ENCODE peak calls at places on chromosomes 13 and 19, in five cellular contexts. Z, C, W, O and Y are unnamed samples.

GRCh38 chr19:11091343-11092153 is 2.3 kb downstream of the LDLR start:
- DNase-seq in Z (peak), C (no peak), W (no peak), O (peak), Y (no peak)

GRCh38 chr13:96279904-96280303 is 190.0 kb downstream of the HS6ST3 start:
- DNase-seq in Z (no peak), C (no peak), W (no peak), O (no peak), Y (no peak)

GRCh38 chr13:49584771-49585182 is 581 bp downstream of the RCBTB1 start:
- DNase-seq in Z (no peak), C (no peak), W (no peak), O (no peak), Y (no peak)

GRCh38 chr19:46825731-46826055 is 25.0 kb downstream of the AP2S1 start:
- DNase-seq in Z (no peak), C (no peak), W (no peak), O (no peak), Y (no peak)

GRCh38 chr19:58544591-58545285 is 874 bp downstream of the TRIM28 start:
- DNase-seq in Z (no peak), C (no peak), W (no peak), O (no peak), Y (no peak)

GRCh38 chr19:40585677-40586422 is 9.2 kb downstream of the SHKBP1 start:
- DNase-seq in Z (no peak), C (no peak), W (no peak), O (no peak), Y (no peak)

GRCh38 chr13:103948477-103948876 is 882.3 kb upstream of the SLC10A2 start:
- DNase-seq in Z (no peak), C (no peak), W (no peak), O (no peak), Y (no peak)

GRCh38 chr19:1468274-1469199 is 10.5 kb downstream of the C19orf25 start:
- DNase-seq in Z (no peak), C (peak), W (no peak), O (no peak), Y (no peak)

GRCh38 chr19:8036438-8037099 is 16.0 kb upstream of the CCL25 start:
- DNase-seq in Z (no peak), C (peak), W (no peak), O (no peak), Y (peak)

GRCh38 chr19:4575978-4576933 is 16.8 kb upstream of the SEMA6B start:
- DNase-seq in Z (no peak), C (no peak), W (peak), O (no peak), Y (no peak)

GRCh38 chr19:4379383-4380253 is 20.7 kb downstream of the SH3GL1 start:
- DNase-seq in Z (no peak), C (peak), W (no peak), O (no peak), Y (no peak)

GRCh38 chr19:40320558-40320935 is 27.6 kb downstream of the C19orf47 start:
- DNase-seq in Z (no peak), C (no peak), W (no peak), O (no peak), Y (no peak)

GRCh38 chr13:106810069-106810468 is 242.1 kb upstream of the ARGLU1 start:
- DNase-seq in Z (no peak), C (no peak), W (no peak), O (no peak), Y (no peak)

GRCh38 chr19:7355151-7355845 is 6.6 kb downstream of the ARHGEF18 start:
- DNase-seq in Z (no peak), C (no peak), W (no peak), O (no peak), Y (no peak)

GRCh38 chr19:5627395-5627904 is 4.6 kb downstream of the SAFB start:
- DNase-seq in Z (no peak), C (peak), W (no peak), O (no peak), Y (peak)